ENCODE peak calls at places on chromosomes 2 and 18, in eight cellular contexts. F, B, Y, Z, L, S, T and O are unnamed samples.

GRCh38 chr2:130985206-130985779 is 108.0 kb downstream of the FAM168B start:
- DNase-seq in F (no peak), B (no peak), Y (no peak), Z (no peak), L (no peak), S (no peak), T (no peak), O (no peak)

GRCh38 chr2:189851174-189851826 is 67.0 kb downstream of the PMS1 start:
- DNase-seq in F (no peak), B (no peak), Y (no peak), Z (no peak), L (no peak), S (no peak), T (no peak), O (no peak)

GRCh38 chr18:36075862-36076587 is 8.7 kb upstream of the RPRD1A start:
- DNase-seq in F (no peak), B (peak), Y (peak), Z (no peak), L (peak), S (no peak), T (no peak), O (no peak)

GRCh38 chr2:7646024-7646423 is 728.8 kb downstream of the RNF144A start:
- DNase-seq in F (no peak), B (no peak), Y (no peak), Z (no peak), L (no peak), S (no peak), T (no peak), O (no peak)

GRCh38 chr2:12507295-12507694 is 209.4 kb upstream of the TRIB2 start:
- DNase-seq in F (no peak), B (no peak), Y (peak), Z (no peak), L (no peak), S (no peak), T (no peak), O (peak)

GRCh38 chr2:136008205-136008865 is 22.9 kb upstream of the DARS1 start:
- DNase-seq in F (peak), B (no peak), Y (no peak), Z (no peak), L (no peak), S (no peak), T (peak), O (no peak)

GRCh38 chr2:169798718-169799495 is at the start of gene SSB:
- DNase-seq in F (peak), B (peak), Y (peak), Z (peak), L (peak), S (peak), T (peak), O (peak)

GRCh38 chr2:45888641-45889040 is 237.2 kb downstream of the PRKCE start:
- DNase-seq in F (no peak), B (no peak), Y (no peak), Z (no peak), L (no peak), S (no peak), T (no peak), O (no peak)

GRCh38 chr2:190359896-190360376 is 16.5 kb downstream of the INPP1 start:
- DNase-seq in F (no peak), B (no peak), Y (peak), Z (no peak), L (no peak), S (no peak), T (peak), O (peak)

GRCh38 chr18:3998698-3999333 is 456.3 kb downstream of the DLGAP1 start:
- DNase-seq in F (no peak), B (peak), Y (peak), Z (no peak), L (peak), S (peak), T (no peak), O (no peak)

GRCh38 chr2:217835931-217836881 is 166.6 kb downstream of the TNS1 start:
- DNase-seq in F (no peak), B (peak), Y (peak), Z (peak), L (no peak), S (no peak), T (peak), O (peak)

GRCh38 chr2:233807215-233807865 is 29.2 kb downstream of the MROH2A start:
- DNase-seq in F (peak), B (no peak), Y (no peak), Z (no peak), L (no peak), S (no peak), T (no peak), O (no peak)

GRCh38 chr2:190379249-190379964 is 28.7 kb upstream of the MFSD6 start:
- DNase-seq in F (no peak), B (peak), Y (no peak), Z (no peak), L (no peak), S (no peak), T (no peak), O (peak)

GRCh38 chr2:52775674-52776073 is 991.9 kb upstream of the CHAC2 start:
- DNase-seq in F (no peak), B (no peak), Y (no peak), Z (no peak), L (no peak), S (no peak), T (no peak), O (no peak)

GRCh38 chr2:71919701-71920100 is 228.0 kb downstream of the CYP26B1 start:
- DNase-seq in F (no peak), B (no peak), Y (no peak), Z (no peak), L (no peak), S (no peak), T (no peak), O (no peak)

GRCh38 chr2:85585781-85586105 is 1.5 kb downstream of the VAMP5 start:
- DNase-seq in F (no peak), B (no peak), Y (peak), Z (no peak), L (no peak), S (no peak), T (no peak), O (peak)

GRCh38 chr2:174964404-174964803 is 40.8 kb downstream of the CHN1 start:
- DNase-seq in F (no peak), B (no peak), Y (no peak), Z (peak), L (no peak), S (no peak), T (no peak), O (no peak)

GRCh38 chr2:214019229-214019972 is 391.5 kb upstream of the VWC2L start:
- DNase-seq in F (no peak), B (peak), Y (peak), Z (no peak), L (peak), S (no peak), T (peak), O (peak)

GRCh38 chr18:62716679-62717058 is 1.3 kb downstream of the PHLPP1 start:
- DNase-seq in F (peak), B (peak), Y (no peak), Z (peak), L (no peak), S (peak), T (peak), O (peak)

GRCh38 chr18:54647176-54647575 is 56.1 kb downstream of the DYNAP start:
- DNase-seq in F (no peak), B (peak), Y (no peak), Z (peak), L (peak), S (peak), T (no peak), O (no peak)

GRCh38 chr2:182717451-182718215 is 1.6 kb downstream of the DNAJC10 start:
- DNase-seq in F (no peak), B (no peak), Y (no peak), Z (no peak), L (no peak), S (no peak), T (no peak), O (peak)